ENCODE peak calls at places on chromosomes 1 and 21, in six cellular contexts. E is erythroblast, H is GM06990, C is aorta, S is ELR, Z is lower lobe of right lung. Y is an unnamed sample.

GRCh38 chr1:52674497-52675384 is 23.4 kb downstream of the COA7 start:
- DNase-seq in Z (no peak), H (no peak), C (no peak), E (no peak), S (peak; percentile 24), Y (no peak)

GRCh38 chr1:179770887-179771502 is 27.9 kb downstream of the FAM163A start:
- DNase-seq in E (no peak), Z (no peak), H (no peak), C (no peak), S (peak; percentile 8), Y (no peak)

GRCh38 chr1:40622936-40623629 is 42.4 kb downstream of the RIMS3 start:
- DNase-seq in Z (no peak), C (no peak), E (no peak), S (no peak), H (no peak), Y (no peak)

GRCh38 chr1:211492511-211493132 is 660 bp upstream of the RD3 start:
- DNase-seq in H (no peak), C (no peak), Z (no peak), S (no peak), E (no peak), Y (no peak)

GRCh38 chr1:180927841-180928240 is 15.1 kb downstream of the KIAA1614 start:
- DNase-seq in C (peak; percentile 24), Z (no peak), S (no peak), E (no peak), H (no peak), Y (no peak)

GRCh38 chr1:239587066-239587465 is 200.7 kb downstream of the CHRM3 start:
- DNase-seq in S (peak; percentile 39), Z (no peak), H (no peak), C (peak; percentile 24), E (peak; percentile 0), Y (no peak)

GRCh38 chr1:143611159-143611558 is 360.6 kb downstream of the FAM72C start:
- DNase-seq in Z (no peak), H (no peak), S (peak; percentile 6), E (peak; percentile 2), C (no peak), Y (no peak)

GRCh38 chr1:67749263-67749843 is 64.4 kb downstream of the GADD45A start:
- DNase-seq in S (no peak), Z (no peak), H (no peak), E (no peak), C (no peak), Y (no peak)

GRCh38 chr21:43734131-43734634 is 15.3 kb downstream of the PDXK start:
- DNase-seq in E (peak; percentile 78), S (no peak), H (no peak), Z (no peak), C (peak; percentile 42), Y (no peak)

GRCh38 chr1:208252126-208252853 is 8.1 kb upstream of the PLXNA2 start:
- DNase-seq in C (no peak), S (peak; percentile 68), E (peak; percentile 33), H (no peak), Z (peak; percentile 64), Y (no peak)

GRCh38 chr21:45313015-45313414 is 25.3 kb upstream of the POFUT2 start:
- DNase-seq in H (no peak), C (no peak), S (no peak), E (no peak), Z (peak; percentile 14), Y (no peak)

Y was measured in GM12878.